ENCODE peak calls at places on chromosomes 4 and X, in ten cellular contexts. S, A, D, R, U, I, G, W, L and M are unnamed samples.

GRCh38 chr4:76892601-76893000 is 5.3 kb downstream of the SOWAHB start:
- DNase-seq in D (no peak), U (no peak), G (no peak), A (no peak), R (no peak), S (no peak), W (peak; percentile 74), I (no peak), L (no peak), M (no peak)

GRCh38 chrX:136176399-136176825 is 29.1 kb downstream of the FHL1 start:
- DNase-seq in S (no peak), I (peak; percentile 80), L (no peak), G (no peak), U (no peak), R (no peak), A (peak; percentile 96), D (peak; percentile 81), W (no peak), M (no peak)

GRCh38 chr4:129136433-129136832 is 40.5 kb downstream of the C4orf33 start:
- DNase-seq in L (no peak), A (no peak), W (no peak), G (no peak), I (no peak), D (no peak), S (no peak), U (no peak), R (no peak), M (no peak)

GRCh38 chrX:15721911-15722310 is 16.2 kb upstream of the CA5B start:
- DNase-seq in U (no peak), A (peak; percentile 33), G (no peak), S (no peak), W (no peak), R (no peak), D (no peak), L (no peak), I (no peak), M (no peak)

GRCh38 chrX:135213200-135213844 is 38.5 kb upstream of the ETDA start:
- DNase-seq in U (no peak), A (no peak), R (no peak), W (no peak), L (no peak), I (no peak), S (no peak), G (peak; percentile 44), D (no peak), M (no peak)

GRCh38 chr4:3677671-3678070 is 88.5 kb upstream of the ADRA2C start:
- DNase-seq in A (no peak), I (no peak), G (no peak), L (no peak), W (no peak), U (no peak), S (no peak), R (peak; percentile 66), D (no peak), M (no peak)

GRCh38 chr4:88242144-88242543 is 42.2 kb downstream of the PPM1K start:
- DNase-seq in R (no peak), D (no peak), G (no peak), S (no peak), W (no peak), I (no peak), L (peak; percentile 17), A (no peak), U (no peak), M (no peak)

GRCh38 chr4:104826171-104826570 is 320.5 kb upstream of the TET2 start:
- DNase-seq in R (no peak), I (no peak), S (no peak), W (peak; percentile 62), G (no peak), U (no peak), D (no peak), A (no peak), L (no peak), M (no peak)

GRCh38 chr4:183107891-183108459 is 8.9 kb downstream of the WWC2 start:
- DNase-seq in W (no peak), R (no peak), L (no peak), S (no peak), U (no peak), I (no peak), A (no peak), D (no peak), G (no peak), M (no peak)